ENCODE peak calls at places on chromosomes 5 and 9, in six cellular contexts. I is RKO, X is Peyer's patch, R is G401, L is M059J, W is aorta. Y is an unnamed sample.

GRCh38 chr5:3226171-3226570 is 369.5 kb upstream of the IRX1 start:
- DNase-seq in I (no peak), R (peak), L (peak), W (no peak), X (no peak), Y (no peak)

GRCh38 chr9:94144394-94144793 is 60.1 kb downstream of the PTPDC1 start:
- DNase-seq in I (no peak), W (no peak), X (no peak), L (no peak), R (no peak), Y (no peak)

GRCh38 chr9:38390442-38390841 is 2.1 kb upstream of the ALDH1B1 start:
- DNase-seq in W (no peak), I (no peak), L (no peak), X (no peak), R (no peak), Y (no peak)

GRCh38 chr9:136754059-136754572 is 3.9 kb downstream of the LCN8 start:
- DNase-seq in X (no peak), L (no peak), W (no peak), R (no peak), I (no peak), Y (no peak)

GRCh38 chr5:73485715-73486114 is 12.5 kb upstream of the BTF3 start:
- DNase-seq in X (no peak), W (no peak), I (no peak), R (no peak), L (no peak), Y (no peak)

GRCh38 chr9:117414220-117414905 is 494 bp downstream of the ASTN2 start:
- DNase-seq in W (peak), L (peak), I (no peak), R (peak), X (no peak), Y (no peak)

GRCh38 chr5:138344887-138345622 is 7.0 kb downstream of the FAM53C start:
- DNase-seq in I (no peak), W (no peak), X (no peak), L (no peak), R (no peak), Y (no peak)

GRCh38 chr5:11588803-11589202 is 315.4 kb downstream of the CTNND2 start:
- DNase-seq in W (no peak), X (no peak), I (no peak), L (no peak), R (peak), Y (no peak)

GRCh38 chr5:141771031-141771430 is 89.0 kb upstream of the ARAP3 start:
- DNase-seq in W (no peak), R (peak), I (no peak), L (no peak), X (no peak), Y (no peak)

GRCh38 chr5:135900276-135900675 is 4.6 kb upstream of the IL9 start:
- DNase-seq in I (no peak), L (no peak), W (no peak), R (no peak), X (no peak), Y (no peak)

GRCh38 chr5:144742376-144742775 is 571.7 kb downstream of the KCTD16 start:
- DNase-seq in R (no peak), W (no peak), X (no peak), I (no peak), L (no peak), Y (no peak)

GRCh38 chr5:74432240-74432639 is 208.3 kb downstream of the ENC1 start:
- DNase-seq in W (no peak), I (no peak), R (peak), L (no peak), X (no peak), Y (no peak)

GRCh38 chr5:141234109-141234508 is 11.0 kb downstream of the PCDHB14 start:
- DNase-seq in L (no peak), X (no peak), I (no peak), W (no peak), R (peak), Y (no peak)

GRCh38 chr5:31936699-31937098 is 237.4 kb downstream of the GOLPH3 start:
- DNase-seq in X (no peak), L (no peak), I (no peak), W (no peak), R (no peak), Y (no peak)

GRCh38 chr5:67182406-67182805 is 14.2 kb downstream of the CD180 start:
- DNase-seq in R (no peak), L (peak), X (peak), W (peak), I (no peak), Y (peak)

GRCh38 chr5:96037128-96037527 is 75.5 kb upstream of the ELL2 start:
- DNase-seq in X (no peak), I (no peak), W (no peak), R (no peak), L (no peak), Y (no peak)

GRCh38 chr5:140696891-140697492 is 3.3 kb upstream of the ZMAT2 start:
- DNase-seq in R (no peak), I (no peak), L (no peak), W (no peak), X (no peak), Y (no peak)

GRCh38 chr5:133347039-133347438 is 265.3 kb downstream of the FSTL4 start:
- DNase-seq in W (no peak), L (no peak), X (no peak), R (no peak), I (peak), Y (no peak)

GRCh38 chr5:154081246-154081645 is 42.5 kb downstream of the MFAP3 start:
- DNase-seq in L (no peak), W (no peak), R (peak), X (no peak), I (no peak), Y (no peak)

Y was measured in CD14-positive monocyte.